ENCODE peak calls at places on chromosomes 5 and 9, in nine cellular contexts. Y is kidney epithelial cell, C is nephron progenitor cell, Z is coronary artery, G is H9, R is GM12878, I is NB4, O is transverse colon, H is BE2C. N is an unnamed sample.

GRCh38 chr9:16928179-16928945 is 57.9 kb upstream of the BNC2 start:
- DNase-seq in H (no peak), R (no peak), Z (no peak), Y (no peak), I (peak; percentile 86), G (no peak), C (no peak), O (no peak), N (no peak)

GRCh38 chr9:104232781-104233341 is 138.8 kb downstream of the SMC2 start:
- DNase-seq in Y (peak; percentile 18), C (no peak), I (no peak), R (no peak), Z (no peak), H (no peak), G (no peak), O (no peak), N (peak; percentile 91)

GRCh38 chr5:173909205-173909604 is 21.1 kb downstream of the CPEB4 start:
- DNase-seq in Z (no peak), O (no peak), H (no peak), C (no peak), Y (no peak), R (no peak), G (no peak), I (no peak), N (no peak)

GRCh38 chr9:38689678-38690077 is 30.3 kb downstream of the FAM240B start:
- DNase-seq in G (peak; percentile 80), I (no peak), Z (no peak), R (no peak), C (peak; percentile 32), H (peak; percentile 40), Y (no peak), O (no peak), N (no peak)

GRCh38 chr9:96100385-96100978 is 201.5 kb downstream of the HSD17B3 start:
- DNase-seq in G (no peak), C (no peak), O (no peak), R (no peak), H (no peak), Z (no peak), I (peak; percentile 82), Y (no peak), N (no peak)

GRCh38 chr9:11128156-11128555 is 515.4 kb upstream of the PTPRD start:
- DNase-seq in H (no peak), O (no peak), G (no peak), I (no peak), R (no peak), Z (no peak), Y (no peak), C (no peak), N (no peak)

GRCh38 chr5:41716382-41716781 is 153.8 kb downstream of the OXCT1 start:
- DNase-seq in Y (no peak), G (no peak), Z (no peak), H (no peak), I (no peak), C (no peak), R (no peak), O (no peak), N (no peak)

GRCh38 chr5:132489871-132490483 is 596 bp downstream of the IRF1 start:
- DNase-seq in Z (peak; percentile 83), O (peak; percentile 69), Y (no peak), G (peak; percentile 45), I (peak; percentile 34), H (peak; percentile 53), R (no peak), C (no peak), N (no peak)

GRCh38 chr5:2762744-2763532 is 11.5 kb upstream of the IRX2 start:
- DNase-seq in Z (no peak), O (no peak), C (no peak), Y (no peak), R (no peak), I (no peak), H (no peak), G (no peak), N (no peak)

GRCh38 chr5:177427211-177427822 is 841 bp downstream of the GRK6 start:
- DNase-seq in Y (no peak), R (no peak), G (no peak), I (peak; percentile 50), Z (peak; percentile 71), C (no peak), O (no peak), H (peak; percentile 67), N (no peak)

GRCh38 chr5:34957299-34957698 is 27.9 kb downstream of the DNAJC21 start:
- DNase-seq in H (no peak), G (no peak), I (no peak), C (no peak), Y (no peak), O (no peak), R (no peak), Z (no peak), N (no peak)

GRCh38 chr5:172559004-172559932 is 81.8 kb upstream of the NEURL1B start:
- DNase-seq in I (no peak), R (no peak), Y (peak; percentile 77), G (no peak), O (peak; percentile 59), H (no peak), Z (peak; percentile 78), C (peak; percentile 26), N (peak; percentile 6)

GRCh38 chr9:124394596-124394995 is 20.6 kb downstream of the PSMB7 start:
- DNase-seq in C (no peak), R (no peak), Y (no peak), O (no peak), H (no peak), I (peak; percentile 40), G (no peak), Z (no peak), N (no peak)
- TF ChIP-seq CTCF in C (no peak), R (no peak), Y (no peak), O (no peak), H (peak; percentile 28), I (peak; percentile 9), G (peak; percentile 29), Z (no peak), N (no peak)

GRCh38 chr5:139842321-139842720 is 46.7 kb downstream of the PSD2 start:
- DNase-seq in C (no peak), O (no peak), Z (no peak), G (no peak), R (no peak), I (no peak), Y (no peak), H (no peak), N (no peak)
- TF ChIP-seq CTCF in C (no peak), O (no peak), Z (no peak), G (no peak), R (no peak), I (no peak), Y (no peak), H (no peak), N (no peak)

GRCh38 chr9:117116084-117116483 is 298.8 kb downstream of the ASTN2 start:
- DNase-seq in O (no peak), C (no peak), H (no peak), G (no peak), I (no peak), Z (no peak), R (peak; percentile 33), Y (no peak), N (no peak)

GRCh38 chr9:117120061-117120460 is 294.8 kb downstream of the ASTN2 start:
- DNase-seq in I (no peak), Y (no peak), Z (no peak), H (no peak), C (no peak), G (no peak), O (no peak), R (no peak), N (no peak)

DNA sequence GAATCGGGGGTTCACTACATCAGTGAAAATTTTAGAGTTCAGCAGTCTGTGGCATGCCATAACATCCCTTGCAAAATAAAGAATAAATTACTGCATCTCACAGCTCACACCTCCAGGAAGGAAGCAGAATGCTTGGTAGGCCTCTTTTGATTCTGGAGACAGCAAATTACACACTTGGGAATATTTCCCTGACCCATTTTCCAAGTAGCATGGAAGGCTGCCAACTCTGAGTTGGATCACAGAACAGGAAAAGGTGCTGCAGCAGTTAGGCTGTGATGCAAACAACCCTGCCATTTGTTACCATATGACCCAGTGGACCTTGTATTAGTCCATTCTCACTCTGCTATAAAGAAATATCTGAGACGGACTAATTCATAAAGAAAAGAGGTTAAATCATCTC is 293.5 kb downstream of the ASTN2 start:
- DNase-seq in C (no peak), I (no peak), Y (no peak), R (no peak), G (no peak), H (no peak), O (no peak), Z (no peak), N (no peak)
- TF ChIP-seq CTCF in C (no peak), I (no peak), Y (no peak), R (no peak), G (no peak), H (no peak), O (no peak), Z (no peak), N (no peak)

GRCh38 chr9:93698140-93698908 is 121.9 kb downstream of the PHF2 start:
- DNase-seq in Y (no peak), C (no peak), R (no peak), H (no peak), I (no peak), Z (peak; percentile 45), G (peak; percentile 20), O (no peak), N (no peak)

GRCh38 chr9:93699650-93700049 is 123.3 kb downstream of the PHF2 start:
- DNase-seq in H (no peak), Z (no peak), I (no peak), Y (no peak), G (no peak), C (no peak), R (no peak), O (no peak), N (no peak)

GRCh38 chr9:93697352-93698139 is 121.2 kb downstream of the PHF2 start:
- DNase-seq in Z (peak; percentile 35), C (no peak), I (no peak), H (no peak), R (no peak), Y (no peak), O (no peak), G (peak; percentile 17), N (no peak)

GRCh38 chr9:93701494-93702218 is 125.3 kb downstream of the PHF2 start:
- DNase-seq in Z (peak; percentile 22), G (peak; percentile 15), H (no peak), R (no peak), C (no peak), O (no peak), Y (no peak), I (no peak), N (no peak)

DNA sequence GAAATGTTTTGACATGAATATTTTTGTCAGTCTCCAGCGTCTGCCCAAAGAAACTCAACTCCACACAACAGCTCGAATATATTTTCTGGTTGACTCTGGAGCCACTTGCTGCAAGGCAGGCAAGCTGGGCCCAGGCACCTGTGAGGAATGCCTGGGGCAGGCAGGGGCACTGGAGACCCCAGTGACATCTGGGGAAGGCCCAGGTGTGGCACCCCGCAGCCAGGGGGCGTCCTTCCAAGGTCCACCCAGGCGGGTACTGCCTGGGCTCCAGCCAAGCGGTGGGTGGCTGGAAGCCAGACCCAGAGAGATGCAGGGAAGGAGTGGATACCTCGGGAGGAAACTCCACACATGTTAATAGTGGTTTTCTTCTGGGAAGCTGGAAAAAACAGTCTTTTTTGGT is 125.9 kb downstream of the PHF2 start:
- DNase-seq in R (no peak), Y (no peak), I (no peak), C (no peak), Z (peak; percentile 43), G (peak; percentile 27), H (no peak), O (no peak), N (no peak)
- TF ChIP-seq CTCF in R (no peak), Y (no peak), I (no peak), C (no peak), Z (no peak), G (peak; percentile 40), H (no peak), O (no peak), N (no peak)